ENCODE peak calls at places on chromosomes 3 and 15, in nine cellular contexts. H is fibroblast of lung, U is stomach, Q is suprapubic skin, A is A549, F is thyroid gland, N is IMR-90, P is tibial artery, K is cardiac muscle cell. C is an unnamed sample. For H3K9me3, the result is how much of the 10 kb centered on the place peaks cover.

GRCh38 chr3:121969631-121970030 is 52.4 kb downstream of the ILDR1 start:
- DNase-seq in H (no peak), U (no peak), Q (no peak), A (no peak), F (no peak), N (no peak), P (no peak), K (no peak), C (no peak)

GRCh38 chr3:62556121-62556520 is 182.8 kb upstream of the FEZF2 start:
- DNase-seq in H (no peak), U (no peak), Q (no peak), A (no peak), F (no peak), N (no peak), P (no peak), K (no peak), C (peak)

GRCh38 chr3:129650256-129650872 is 43.9 kb upstream of the PLXND1 start:
- DNase-seq in H (peak), U (peak), Q (no peak), A (peak), F (peak), N (peak), P (peak), K (peak), C (peak)

GRCh38 chr15:89496155-89497098 is at the start of gene RHCG:
- DNase-seq in H (peak), U (no peak), Q (peak), A (peak), F (peak), N (peak), P (no peak), K (peak), C (peak)

GRCh38 chr3:30611613-30612421 is 5.4 kb downstream of the TGFBR2 start:
- DNase-seq in H (no peak), U (no peak), Q (no peak), A (peak), F (no peak), N (peak), P (no peak), K (no peak), C (no peak)

GRCh38 chr3:170207717-170208116 is 14.5 kb upstream of the PRKCI start:
- DNase-seq in H (no peak), U (no peak), Q (no peak), A (no peak), F (no peak), N (no peak), P (no peak), K (no peak), C (no peak)

GRCh38 chr15:83695901-83696425 is 42.0 kb downstream of the ADAMTSL3 start:
- DNase-seq in H (no peak), U (no peak), Q (no peak), A (peak), F (no peak), N (no peak), P (no peak), K (no peak), C (no peak)

GRCh38 chr3:66885326-66886000 is 112.6 kb upstream of the KBTBD8 start:
- DNase-seq in H (peak), U (no peak), Q (no peak), A (peak), F (no peak), N (peak), P (no peak), K (no peak), C (peak)

GRCh38 chr3:99373088-99373875 is 265.1 kb upstream of the COL8A1 start:
- DNase-seq in H (no peak), U (no peak), Q (no peak), A (no peak), F (no peak), N (no peak), P (no peak), K (peak), C (no peak)

GRCh38 chr15:39167114-39168058 is 413.5 kb upstream of the THBS1 start:
- DNase-seq in H (no peak), U (no peak), Q (no peak), A (no peak), F (no peak), N (no peak), P (no peak), K (no peak), C (no peak)

GRCh38 chr3:71551286-71551919 is 32.1 kb downstream of the FOXP1 start:
- DNase-seq in H (no peak), U (no peak), Q (no peak), A (peak), F (no peak), N (peak), P (no peak), K (no peak), C (no peak)

GRCh38 chr3:46599590-46599989 is 12.7 kb upstream of the FAM240A start:
- DNase-seq in H (no peak), U (no peak), Q (no peak), A (no peak), F (no peak), N (no peak), P (no peak), K (no peak), C (peak)

GRCh38 chr3:69452295-69452694 is 66.4 kb upstream of the FRMD4B start:
- DNase-seq in H (no peak), U (no peak), Q (no peak), A (no peak), F (no peak), N (no peak), P (no peak), K (no peak), C (no peak)

GRCh38 chr15:48440084-48440483 is 108.9 kb downstream of the DUT start:
- DNase-seq in H (peak), U (no peak), Q (no peak), A (no peak), F (peak), N (peak), P (peak), K (no peak), C (peak)

GRCh38 chr15:36499751-36500389 is 79.6 kb upstream of the CDIN1 start:
- DNase-seq in H (peak), U (no peak), Q (no peak), A (no peak), F (no peak), N (peak), P (no peak), K (no peak), C (no peak)

GRCh38 chr3:16053794-16054193 is 120.7 kb upstream of the GALNT15 start:
- DNase-seq in H (peak), U (no peak), Q (no peak), A (no peak), F (no peak), N (no peak), P (no peak), K (no peak), C (no peak)

GRCh38 chr3:2579206-2579605 is 480.5 kb downstream of the CNTN4 start:
- DNase-seq in H (no peak), U (no peak), Q (no peak), A (no peak), F (no peak), N (no peak), P (no peak), K (no peak), C (no peak)

GRCh38 chr3:27114684-27115083 is 254.5 kb downstream of the NEK10 start:
- DNase-seq in H (no peak), U (no peak), Q (no peak), A (no peak), F (no peak), N (peak), P (no peak), K (no peak), C (no peak)

GRCh38 chr3:44323341-44323955 is 15.1 kb upstream of the TCAIM start:
- DNase-seq in H (peak), U (peak), Q (no peak), A (peak), F (peak), N (peak), P (peak), K (peak), C (peak)

GRCh38 chr3:8186213-8186612 is 315.4 kb upstream of the LMCD1 start:
- DNase-seq in H (no peak), U (no peak), Q (no peak), A (no peak), F (no peak), N (no peak), P (no peak), K (no peak), C (no peak)

GRCh38 chr15:75172168-75172841 is 29.4 kb upstream of the C15orf39 start:
- DNase-seq in H (no peak), U (no peak), Q (peak), A (no peak), F (no peak), N (no peak), P (no peak), K (no peak), C (no peak)

GRCh38 chr3:105686324-105686897 is 182.4 kb downstream of the CBLB start:
- DNase-seq in H (peak), U (no peak), Q (no peak), A (peak), F (no peak), N (peak), P (no peak), K (no peak), C (no peak)

GRCh38 chr3:189160519-189161309 is 11.1 kb upstream of the TPRG1 start:
- DNase-seq in H (no peak), U (no peak), Q (no peak), A (no peak), F (no peak), N (no peak), P (no peak), K (no peak), C (no peak)

GRCh38 chr15:56019819-56020218 is 26.4 kb upstream of the NEDD4 start:
- DNase-seq in H (no peak), U (no peak), Q (no peak), A (no peak), F (no peak), N (no peak), P (no peak), K (no peak), C (no peak)

GRCh38 chr3:70737656-70738309 is 425.3 kb upstream of the MDFIC2 start:
- DNase-seq in H (no peak), U (no peak), Q (no peak), A (peak), F (no peak), N (no peak), P (no peak), K (no peak), C (no peak)

GRCh38 chr3:102360211-102360610 is 74.6 kb upstream of the ZPLD1 start:
- DNase-seq in H (no peak), U (no peak), Q (no peak), A (no peak), F (no peak), N (no peak), P (no peak), K (no peak), C (no peak)

GRCh38 chr3:35946857-35947514 is 307.7 kb downstream of the ARPP21 start:
- DNase-seq in H (no peak), U (no peak), Q (no peak), A (no peak), F (no peak), N (no peak), P (no peak), K (no peak), C (no peak)

GRCh38 chr15:90138071-90138833 is 36.0 kb upstream of the IDH2 start:
- DNase-seq in H (no peak), U (peak), Q (no peak), A (no peak), F (peak), N (no peak), P (no peak), K (no peak), C (no peak)

GRCh38 chr3:71051259-71051595 is 532.3 kb downstream of the FOXP1 start:
- DNase-seq in H (no peak), U (no peak), Q (no peak), A (no peak), F (no peak), N (no peak), P (no peak), K (no peak), C (no peak)

GRCh38 chr3:63565220-63565619 is 87.3 kb upstream of the SNTN start:
- DNase-seq in H (no peak), U (no peak), Q (no peak), A (peak), F (no peak), N (no peak), P (no peak), K (no peak), C (peak)

GRCh38 chr3:185351371-185351770 is 11.6 kb upstream of the MAP3K13 start:
- DNase-seq in H (no peak), U (no peak), Q (no peak), A (no peak), F (no peak), N (peak), P (no peak), K (no peak), C (no peak)

GRCh38 chr15:77944002-77944867 is 133.3 kb downstream of the TBC1D2B start:
- DNase-seq in H (peak), U (peak), Q (peak), A (peak), F (peak), N (peak), P (peak), K (peak), C (peak)

GRCh38 chr3:47283193-47283537 is 421 bp downstream of the KLHL18 start:
- DNase-seq in H (no peak), U (peak), Q (peak), A (peak), F (peak), N (no peak), P (no peak), K (no peak), C (no peak)

GRCh38 chr3:14802332-14802731 is 16.4 kb upstream of the FGD5 start:
- DNase-seq in H (no peak), U (no peak), Q (no peak), A (no peak), F (no peak), N (no peak), P (no peak), K (no peak), C (peak)

GRCh38 chr3:14804835-14805780 is 13.7 kb upstream of the FGD5 start:
- DNase-seq in H (no peak), U (no peak), Q (no peak), A (no peak), F (no peak), N (no peak), P (no peak), K (no peak), C (peak)

GRCh38 chr3:14803981-14804834 is 14.6 kb upstream of the FGD5 start:
- DNase-seq in H (no peak), U (no peak), Q (no peak), A (no peak), F (no peak), N (no peak), P (no peak), K (no peak), C (no peak)

GRCh38 chr3:14801668-14802067 is 17.1 kb upstream of the FGD5 start:
- DNase-seq in H (no peak), U (no peak), Q (no peak), A (no peak), F (no peak), N (no peak), P (no peak), K (no peak), C (peak)

GRCh38 chr3:14803101-14803980 is 15.4 kb upstream of the FGD5 start:
- DNase-seq in H (peak), U (peak), Q (no peak), A (peak), F (no peak), N (no peak), P (no peak), K (no peak), C (peak)
- H3K27ac ChIP-seq in H (no peak), U (no peak), Q (peak), A (peak), F (no peak), N (no peak), P (no peak), K (no peak), C (no peak)

GRCh38 chr15:86830304-86830703 is 750.6 kb downstream of the AGBL1 start:
- DNase-seq in H (no peak), U (no peak), Q (no peak), A (no peak), F (no peak), N (no peak), P (no peak), K (no peak), C (no peak)

GRCh38 chr15:86833595-86833994 is 753.9 kb downstream of the AGBL1 start:
- DNase-seq in H (no peak), U (no peak), Q (no peak), A (no peak), F (no peak), N (no peak), P (no peak), K (no peak), C (no peak)

GRCh38 chr15:86834115-86834863 is 754.6 kb downstream of the AGBL1 start:
- DNase-seq in H (no peak), U (no peak), Q (no peak), A (no peak), F (no peak), N (no peak), P (no peak), K (no peak), C (no peak)

DNA sequence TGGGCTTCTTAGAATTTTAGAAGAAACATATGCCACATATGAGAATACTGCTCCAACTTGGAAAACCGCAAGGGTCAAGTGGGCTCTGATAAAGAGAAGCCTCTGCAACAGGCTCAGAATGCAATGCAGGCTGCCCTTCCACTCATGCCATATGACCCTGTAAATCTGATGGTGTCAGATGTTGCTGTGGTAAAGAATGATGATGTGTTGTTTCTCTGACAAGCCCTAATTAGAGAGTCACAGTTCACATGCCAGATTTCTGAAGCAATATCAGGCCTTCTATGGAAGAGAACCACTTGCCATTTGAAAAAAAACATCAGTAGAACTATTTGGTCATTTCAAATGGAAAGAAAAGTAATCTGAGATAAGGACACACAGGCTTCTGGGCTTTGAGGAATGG is 749.6 kb downstream of the AGBL1 start:
- DNase-seq in H (no peak), U (no peak), Q (no peak), A (no peak), F (no peak), N (no peak), P (no peak), K (peak), C (no peak)
- H3K9me3 ChIP-seq in H (under half), U (under half), Q (under half), A (under half), F (under half), N (under half), P (under half), K (under half), C (under half)

DNA sequence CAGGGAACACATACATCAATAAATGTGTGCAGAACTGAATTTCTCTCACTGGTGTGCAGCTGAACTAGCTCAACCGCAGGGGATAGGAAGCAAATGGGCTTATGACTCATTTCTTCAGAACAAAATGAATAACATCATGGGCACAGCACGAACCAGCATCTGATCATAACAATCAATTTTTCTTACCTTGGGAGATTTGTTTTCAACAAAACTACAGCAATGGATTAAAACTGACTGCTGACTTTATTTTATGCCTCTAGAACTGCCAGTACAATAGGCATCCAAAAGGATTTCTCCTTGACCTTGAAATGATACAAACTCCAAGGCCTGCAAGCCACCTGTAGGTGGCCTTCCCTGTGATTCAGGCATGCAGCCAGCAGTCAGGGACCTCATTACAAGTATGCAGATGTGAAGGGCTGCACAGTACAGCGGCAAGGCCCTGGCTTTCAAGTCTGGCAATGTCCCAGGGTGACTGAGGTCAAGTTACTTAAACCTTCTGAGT is 26.1 kb downstream of the TAMM41 start:
- DNase-seq in H (peak), U (peak), Q (no peak), A (peak), F (peak), N (peak), P (no peak), K (peak), C (peak)
- TF ChIP-seq CTCF in H (no peak), U (no peak), Q (no peak), A (no peak), F (no peak), N (no peak), P (no peak), K (no peak), C (peak)

GRCh38 chr15:62816342-62817059 is 226.0 kb upstream of the TPM1 start:
- DNase-seq in H (no peak), U (no peak), Q (no peak), A (no peak), F (no peak), N (no peak), P (no peak), K (peak), C (no peak)

GRCh38 chr15:62818691-62819090 is 223.9 kb upstream of the TPM1 start:
- DNase-seq in H (peak), U (no peak), Q (no peak), A (no peak), F (no peak), N (peak), P (no peak), K (no peak), C (no peak)

GRCh38 chr15:62824111-62824737 is 218.3 kb upstream of the TPM1 start:
- DNase-seq in H (peak), U (no peak), Q (no peak), A (peak), F (no peak), N (peak), P (no peak), K (no peak), C (no peak)

GRCh38 chr15:62821384-62822131 is 221.0 kb upstream of the TPM1 start:
- DNase-seq in H (no peak), U (peak), Q (no peak), A (peak), F (no peak), N (no peak), P (no peak), K (no peak), C (no peak)

DNA sequence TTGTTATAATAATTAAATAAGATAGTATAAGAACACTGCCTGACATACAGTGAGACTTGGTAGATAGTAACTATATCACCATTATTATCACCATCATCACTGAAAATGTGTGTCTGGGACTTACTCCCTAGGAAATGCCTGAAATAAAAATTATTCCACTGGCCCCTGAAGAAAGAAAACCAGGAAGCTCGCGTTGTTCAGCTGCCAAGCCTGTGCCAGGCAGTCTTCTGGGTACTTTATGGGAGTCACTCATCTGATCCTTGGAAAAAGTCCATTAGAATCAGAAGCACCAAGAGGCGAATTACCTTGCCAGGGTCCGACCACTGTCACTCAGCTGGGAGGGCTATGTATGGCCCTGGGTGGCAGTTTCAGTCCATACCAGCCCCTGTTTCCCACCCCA is 220.3 kb upstream of the TPM1 start:
- DNase-seq in H (no peak), U (peak), Q (no peak), A (no peak), F (no peak), N (no peak), P (no peak), K (no peak), C (no peak)
- H3K27ac ChIP-seq in H (no peak), U (peak), Q (no peak), A (peak), F (no peak), N (no peak), P (no peak), K (no peak), C (no peak)

GRCh38 chr15:50970524-50970923 is 62.0 kb downstream of the AP4E1 start:
- DNase-seq in H (no peak), U (no peak), Q (no peak), A (no peak), F (no peak), N (no peak), P (no peak), K (no peak), C (no peak)

GRCh38 chr15:50973605-50974004 is 65.1 kb downstream of the AP4E1 start:
- DNase-seq in H (no peak), U (no peak), Q (no peak), A (no peak), F (no peak), N (no peak), P (no peak), K (no peak), C (no peak)

GRCh38 chr15:50971115-50971514 is 62.6 kb downstream of the AP4E1 start:
- DNase-seq in H (no peak), U (no peak), Q (no peak), A (no peak), F (no peak), N (no peak), P (no peak), K (no peak), C (no peak)

GRCh38 chr15:50968353-50968752 is 59.9 kb downstream of the AP4E1 start:
- DNase-seq in H (no peak), U (no peak), Q (no peak), A (peak), F (no peak), N (peak), P (no peak), K (no peak), C (no peak)

DNA sequence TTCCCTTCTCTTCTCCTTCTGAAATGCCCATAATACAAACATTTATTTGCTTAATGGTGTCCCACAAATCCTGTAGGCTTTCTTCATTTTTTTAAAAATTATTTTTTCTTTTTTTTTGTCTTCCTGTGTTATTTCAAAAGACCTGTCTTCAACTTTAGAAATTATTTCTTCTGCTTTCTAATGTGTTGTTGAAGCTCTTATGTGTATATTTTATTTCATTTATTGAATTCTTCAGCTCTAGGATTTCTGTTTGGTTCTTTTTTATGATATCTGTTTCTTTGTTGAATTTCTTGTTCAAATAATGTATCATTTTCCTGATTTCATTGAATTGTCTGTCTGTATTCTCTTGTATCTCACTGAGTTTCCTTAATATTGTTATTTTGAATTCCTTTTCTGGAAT is 63.1 kb downstream of the AP4E1 start:
- DNase-seq in H (no peak), U (no peak), Q (no peak), A (no peak), F (no peak), N (no peak), P (no peak), K (no peak), C (no peak)
- H3K9me3 ChIP-seq in H (under half), U (under half), Q (under half), A (under half), F (under half), N (under half), P (under half), K (under half), C (under half)